ENCODE peak calls at places on chromosome 7, in eight cellular contexts. S is progenitor cell of endocrine pancreas, Y is HFF-Myc, R is kidney, H is GM12865, U is spleen, K is mesothelial cell of epicardium, D is A549. V is an unnamed sample.

GRCh38 chr7:111883241-111883640 is 320.9 kb upstream of the IMMP2L start:
- DNase-seq in U (no peak), K (no peak), D (no peak), Y (no peak), S (no peak), R (no peak), H (no peak), V (no peak)

GRCh38 chr7:45980181-45980905 is 59.3 kb upstream of the IGFBP3 start:
- DNase-seq in H (no peak), R (no peak), U (no peak), S (no peak), D (no peak), K (no peak), Y (no peak), V (peak)

GRCh38 chr7:108805808-108806397 is 236.2 kb downstream of the DNAJB9 start:
- DNase-seq in H (peak), K (no peak), R (no peak), U (no peak), Y (peak), S (no peak), D (peak), V (peak)

GRCh38 chr7:47183896-47184629 is 397.8 kb downstream of the TNS3 start:
- DNase-seq in D (no peak), R (no peak), S (no peak), U (no peak), H (no peak), Y (no peak), K (no peak), V (no peak)

GRCh38 chr7:44576228-44576627 is 2.5 kb upstream of the DDX56 start:
- DNase-seq in Y (no peak), U (no peak), S (no peak), D (no peak), H (no peak), K (no peak), R (no peak), V (no peak)

GRCh38 chr7:148242271-148242801 is 348.2 kb upstream of the C7orf33 start:
- DNase-seq in Y (no peak), H (peak), S (no peak), R (no peak), U (no peak), D (peak), K (no peak), V (peak)

GRCh38 chr7:20454202-20454601 is 123.5 kb downstream of the ITGB8 start:
- DNase-seq in D (no peak), K (no peak), H (no peak), S (no peak), R (no peak), U (no peak), Y (no peak), V (no peak)

GRCh38 chr7:132081686-132082085 is 494.6 kb downstream of the PLXNA4 start:
- DNase-seq in H (no peak), Y (no peak), K (no peak), S (no peak), U (no peak), R (no peak), D (no peak), V (no peak)

GRCh38 chr7:29035044-29035740 is 77.1 kb upstream of the TRIL start:
- DNase-seq in R (no peak), K (no peak), U (no peak), S (no peak), D (peak), H (peak), Y (no peak), V (no peak)

GRCh38 chr7:136386876-136387275 is 409.7 kb upstream of the MTPN start:
- DNase-seq in S (no peak), H (no peak), Y (no peak), D (no peak), R (no peak), K (no peak), U (no peak), V (no peak)

GRCh38 chr7:46448478-46448877 is 527.4 kb upstream of the IGFBP3 start:
- DNase-seq in D (no peak), Y (no peak), U (no peak), R (no peak), K (no peak), S (no peak), H (peak), V (no peak)

GRCh38 chr7:103010220-103010607 is 64.4 kb downstream of the FBXL13 start:
- DNase-seq in H (no peak), U (no peak), D (no peak), S (no peak), K (no peak), R (no peak), Y (no peak), V (no peak)

GRCh38 chr7:47326220-47326619 is 255.7 kb downstream of the TNS3 start:
- DNase-seq in K (no peak), S (no peak), H (no peak), R (no peak), Y (no peak), U (no peak), D (no peak), V (peak)

GRCh38 chr7:100051611-100052010 is 2.0 kb downstream of the ZSCAN21 start:
- DNase-seq in K (no peak), D (no peak), H (no peak), R (no peak), U (no peak), Y (no peak), S (no peak), V (no peak)

GRCh38 chr7:156768698-156769472 is 124.1 kb downstream of the LMBR1 start:
- DNase-seq in D (no peak), U (no peak), R (no peak), Y (no peak), K (no peak), S (no peak), H (peak), V (peak)

GRCh38 chr7:156865493-156865892 is 27.5 kb downstream of the LMBR1 start:
- DNase-seq in Y (no peak), D (no peak), H (no peak), U (no peak), S (no peak), K (no peak), R (no peak), V (no peak)

GRCh38 chr7:128405345-128406146 is 4.2 kb downstream of the IMPDH1 start:
- DNase-seq in S (peak), H (peak), U (peak), K (peak), Y (no peak), D (no peak), R (peak), V (peak)

GRCh38 chr7:137880432-137880831 is 33.7 kb upstream of the DGKI start:
- DNase-seq in S (no peak), H (no peak), R (no peak), Y (no peak), K (no peak), D (no peak), U (no peak), V (peak)

GRCh38 chr7:25995893-25996529 is 156.0 kb upstream of the NFE2L3 start:
- DNase-seq in Y (no peak), S (no peak), K (no peak), U (no peak), R (no peak), D (no peak), H (no peak), V (no peak)

GRCh38 chr7:533266-533665 is 13.6 kb upstream of the PDGFA start:
- DNase-seq in K (no peak), S (no peak), Y (no peak), R (no peak), D (no peak), U (no peak), H (no peak), V (no peak)

GRCh38 chr7:133140994-133141595 is 59.2 kb upstream of the CHCHD3 start:
- DNase-seq in H (no peak), Y (no peak), U (no peak), K (no peak), D (no peak), R (no peak), S (no peak), V (no peak)

GRCh38 chr7:133135451-133135850 is 53.6 kb upstream of the CHCHD3 start:
- DNase-seq in Y (no peak), D (no peak), R (no peak), H (no peak), S (no peak), K (no peak), U (no peak), V (peak)

GRCh38 chr7:133134810-133135209 is 52.9 kb upstream of the CHCHD3 start:
- DNase-seq in Y (no peak), D (no peak), H (no peak), K (no peak), S (no peak), U (no peak), R (no peak), V (no peak)

DNA sequence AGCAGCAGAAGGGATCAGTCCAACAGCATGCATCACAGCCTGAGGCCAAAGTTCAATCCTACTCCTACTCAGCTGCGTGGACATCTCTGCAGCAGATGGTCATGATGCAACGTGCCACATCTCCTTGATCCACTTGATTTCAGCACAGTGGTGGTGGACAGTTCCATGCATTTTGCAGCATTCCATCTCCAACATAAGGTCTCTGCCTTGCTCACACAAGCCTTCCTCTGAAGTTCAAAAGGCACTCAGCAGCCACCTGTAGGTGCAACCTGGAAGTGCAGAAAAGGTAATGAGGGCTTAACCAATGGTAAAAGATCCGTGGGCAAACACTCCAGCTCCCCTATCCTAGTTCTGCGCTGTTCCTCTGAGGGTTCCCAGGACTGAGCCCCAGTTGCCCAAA is 57.5 kb upstream of the CHCHD3 start:
- DNase-seq in K (peak), D (no peak), U (no peak), R (no peak), H (peak), S (peak), Y (peak), V (peak)
- TF ChIP-seq CTCF in K (peak), D (no peak), U (no peak), R (peak), H (peak), S (peak), Y (peak), V (peak)

DNA sequence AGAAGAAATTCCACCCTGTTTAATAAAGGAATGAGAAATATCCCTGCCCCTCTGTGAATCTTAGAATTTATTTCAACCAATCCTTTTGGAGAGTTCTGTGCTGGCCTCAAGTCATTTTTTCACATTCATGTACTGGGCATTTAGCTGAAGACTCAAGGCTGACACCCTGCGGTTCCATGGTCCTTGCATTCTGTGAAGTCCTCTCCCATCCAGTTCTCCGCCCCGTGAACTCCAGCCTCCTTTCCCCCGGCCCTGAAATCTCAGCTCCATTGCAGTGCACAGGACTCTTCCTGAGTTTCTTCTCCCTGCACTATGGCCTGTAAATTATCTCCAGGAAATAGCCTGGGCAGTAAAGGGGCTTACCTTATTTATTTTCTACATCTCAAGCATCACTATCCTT is 183.0 kb upstream of the KCND2 start:
- DNase-seq in S (no peak), H (peak), U (no peak), R (no peak), K (no peak), Y (no peak), D (no peak), V (no peak)
- TF ChIP-seq CTCF in S (no peak), H (peak), U (no peak), R (peak), K (no peak), Y (no peak), D (no peak), V (peak)

DNA sequence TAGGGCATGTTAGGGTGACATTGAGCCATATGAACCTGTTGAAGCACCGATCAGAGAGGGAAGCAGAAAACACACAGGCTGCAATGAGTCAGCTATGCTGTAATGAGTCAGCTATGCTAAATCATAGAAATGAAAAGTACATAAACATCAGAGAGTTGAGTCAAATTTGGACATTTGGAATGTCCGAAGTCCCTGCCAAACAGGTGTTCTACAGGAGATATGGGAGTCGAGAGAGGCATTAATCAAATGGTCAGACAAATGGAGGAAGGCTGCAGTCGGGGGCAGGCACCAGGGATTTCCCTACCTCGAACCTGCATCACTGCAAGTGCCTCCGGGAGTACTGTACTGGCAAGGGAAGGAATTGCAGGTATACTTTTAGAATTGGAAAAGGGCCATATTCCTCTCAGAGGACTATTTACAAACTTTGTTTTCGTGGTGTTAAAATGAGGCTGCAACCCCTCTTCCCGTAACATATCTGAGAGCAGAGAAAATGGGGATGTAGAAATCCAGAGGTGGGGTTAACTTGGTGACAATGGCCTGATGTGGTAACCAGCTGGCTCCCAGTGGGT is 8.8 kb upstream of the ZC3HAV1 start:
- DNase-seq in K (no peak), Y (peak), S (no peak), D (peak), H (peak), R (no peak), U (no peak), V (no peak)
- TF ChIP-seq CTCF in K (no peak), Y (no peak), S (no peak), D (no peak), H (no peak), R (no peak), U (no peak), V (no peak)

DNA sequence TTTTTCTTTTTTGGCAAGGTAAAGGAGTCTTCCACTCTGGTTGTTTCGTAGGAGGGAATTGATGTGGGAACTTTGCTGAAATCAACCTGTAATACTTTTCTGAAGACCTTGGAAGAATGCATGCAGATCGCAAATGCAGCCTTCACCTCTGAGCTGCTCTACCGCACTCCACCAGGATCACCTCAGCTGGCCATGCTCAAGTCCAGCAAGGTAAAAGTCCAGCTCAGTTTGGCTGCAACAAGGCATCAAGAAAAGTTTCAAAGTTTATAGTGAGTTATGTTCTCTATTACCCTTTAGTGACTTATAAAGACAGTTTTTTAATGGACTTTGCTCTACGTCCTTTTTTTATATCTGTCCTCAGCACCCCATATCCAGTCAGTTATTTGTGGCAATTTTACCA is 21.0 kb downstream of the PLEKHA8 start:
- DNase-seq in D (no peak), S (no peak), Y (no peak), K (no peak), H (no peak), R (no peak), U (no peak), V (no peak)
- TF ChIP-seq CTCF in D (no peak), S (no peak), Y (no peak), K (no peak), H (no peak), R (no peak), U (no peak), V (no peak)